ENCODE peak calls at places on chromosomes 5 and 9, in nine cellular contexts. B is OCI-LY7; Q is neural crest cell; U is activated CD8-positive, alpha-beta memory T cell treated with anti-CD3 and anti-CD28 coated beads, Interleukin-2, amount 50 U/mL, for 48 hours; Z is Right ventricle myocardium inferior; P is germinal center; G is dorsolateral prefrontal cortex; J is NCI-H1694; O is activated naive CD4-positive, alpha-beta T cell. L is an unnamed sample.

GRCh38 chr5:36198281-36198680 is 43.4 kb downstream of the NADK2 start:
- DNase-seq in J (no peak), U (no peak), P (no peak), O (no peak), Q (no peak), B (no peak), Z (no peak), G (no peak), L (no peak)

GRCh38 chr9:1098551-1098950 is 48.4 kb downstream of the DMRT2 start:
- DNase-seq in Z (no peak), G (no peak), Q (no peak), O (no peak), U (no peak), B (no peak), J (no peak), P (no peak), L (no peak)

GRCh38 chr9:75885652-75886051 is 4.8 kb upstream of the PCSK5 start:
- DNase-seq in P (no peak), U (no peak), J (no peak), B (no peak), Q (no peak), G (no peak), O (no peak), Z (no peak), L (no peak)

GRCh38 chr5:17192191-17192590 is 25.2 kb upstream of the BASP1 start:
- DNase-seq in Z (no peak), U (no peak), Q (no peak), P (no peak), J (no peak), B (no peak), O (no peak), G (no peak), L (no peak)

GRCh38 chr9:89661956-89662717 is 57.3 kb downstream of the GADD45G start:
- DNase-seq in Z (peak; percentile 97), P (no peak), Q (peak; percentile 80), B (no peak), U (no peak), O (no peak), G (peak; percentile 97), J (peak; percentile 94), L (peak; percentile 98)

GRCh38 chr5:31213676-31214638 is 20.5 kb downstream of the CDH6 start:
- DNase-seq in Z (no peak), G (no peak), Q (no peak), B (no peak), O (no peak), U (no peak), P (no peak), J (no peak), L (no peak)

GRCh38 chr5:179194201-179194910 is 134.2 kb downstream of the ZNF354C start:
- DNase-seq in P (no peak), J (no peak), G (no peak), U (no peak), Q (no peak), B (no peak), O (no peak), Z (peak; percentile 37), L (no peak)

GRCh38 chr5:37668524-37669047 is 171.3 kb downstream of the GDNF start:
- DNase-seq in U (no peak), Q (no peak), J (no peak), B (no peak), O (no peak), Z (no peak), P (no peak), G (no peak), L (no peak)

GRCh38 chr9:134585746-134586706 is 55.6 kb upstream of the COL5A1 start:
- DNase-seq in P (no peak), B (no peak), Q (no peak), U (peak; percentile 29), O (no peak), J (peak; percentile 25), G (no peak), Z (no peak), L (no peak)

GRCh38 chr5:36152324-36153298 is 700 bp downstream of the SKP2 start:
- DNase-seq in P (peak; percentile 27), Q (no peak), O (no peak), Z (peak; percentile 35), G (no peak), U (no peak), B (peak; percentile 20), J (no peak), L (no peak)

GRCh38 chr5:17187401-17187800 is 30.0 kb upstream of the BASP1 start:
- DNase-seq in Z (no peak), G (no peak), Q (no peak), B (no peak), O (no peak), P (no peak), J (no peak), U (no peak), L (no peak)

GRCh38 chr5:167982-168660 is 23.2 kb upstream of the LRRC14B start:
- DNase-seq in P (no peak), B (no peak), G (no peak), O (no peak), Z (no peak), Q (no peak), J (no peak), U (no peak), L (no peak)

GRCh38 chr9:21968331-21969010 is 25.7 kb downstream of the CDKN2A start:
- DNase-seq in U (no peak), J (no peak), B (no peak), Q (no peak), O (no peak), P (no peak), Z (peak; percentile 61), G (no peak), L (no peak)

GRCh38 chr9:112866662-112867274 is 23.9 kb downstream of the SLC46A2 start:
- DNase-seq in Q (no peak), J (no peak), G (no peak), U (no peak), Z (no peak), B (no peak), P (no peak), O (no peak), L (no peak)

GRCh38 chr5:147483961-147484707 is 25.7 kb downstream of the DPYSL3 start:
- DNase-seq in U (no peak), B (no peak), Q (no peak), O (no peak), J (peak; percentile 91), Z (peak; percentile 73), G (no peak), P (no peak), L (peak; percentile 13)

L was measured in hypothalamus.